ENCODE peak calls at places on chromosome 18, in four cellular contexts. T is right atrium auricular region; V is fibroblast of lung; D is CD8-positive, alpha-beta T cell. N is an unnamed sample.

GRCh38 chr18:56702946-56703345 is 51.8 kb downstream of the WDR7 start:
- DNase-seq in D (no peak), V (peak; percentile 36), T (no peak), N (no peak)

GRCh38 chr18:23053756-23054457 is 81.4 kb upstream of the CABLES1 start:
- DNase-seq in V (peak; percentile 76), D (no peak), T (no peak), N (no peak)

GRCh38 chr18:39840406-39840805 is 2114.6 kb upstream of the PIK3C3 start:
- DNase-seq in V (peak; percentile 47), T (no peak), D (no peak), N (no peak)

GRCh38 chr18:28176933-28177827 is at the start of gene CDH2:
- DNase-seq in V (peak; percentile 94), D (no peak), T (peak; percentile 72), N (no peak)

GRCh38 chr18:70293166-70293565 is 4.3 kb downstream of the SOCS6 start:
- DNase-seq in V (no peak), T (no peak), D (no peak), N (no peak)

GRCh38 chr18:55988537-55988936 is 400.5 kb upstream of the TCF4 start:
- DNase-seq in T (no peak), V (peak; percentile 13), D (no peak), N (no peak)

GRCh38 chr18:13252696-13253410 is 34.3 kb downstream of the LDLRAD4 start:
- DNase-seq in V (no peak), T (no peak), D (peak; percentile 38), N (no peak)

GRCh38 chr18:985301-985700 is 80.6 kb downstream of the ADCYAP1 start:
- DNase-seq in T (no peak), D (no peak), V (no peak), N (no peak)

GRCh38 chr18:66124394-66124793 is 373.6 kb downstream of the CDH7 start:
- DNase-seq in V (no peak), D (no peak), T (no peak), N (no peak)

GRCh38 chr18:5728566-5728965 is 166.8 kb downstream of the TMEM200C start:
- DNase-seq in T (no peak), D (no peak), V (no peak), N (no peak)

GRCh38 chr18:21218862-21219261 is 23.2 kb upstream of the GREB1L start:
- DNase-seq in D (no peak), V (no peak), T (no peak), N (peak; percentile 13)

GRCh38 chr18:54551590-54551989 is 39.5 kb upstream of the DYNAP start:
- DNase-seq in V (no peak), T (no peak), D (no peak), N (no peak)

GRCh38 chr18:32470136-32470712 is 458 bp downstream of the GAREM1 start:
- DNase-seq in V (peak; percentile 51), T (no peak), D (no peak), N (no peak)

GRCh38 chr18:3593381-3593903 is 143.5 kb downstream of the TGIF1 start:
- DNase-seq in V (peak; percentile 95), T (peak; percentile 71), D (no peak), N (no peak)

GRCh38 chr18:23784811-23785245 is 95.6 kb downstream of the LAMA3 start:
- DNase-seq in D (no peak), V (peak; percentile 92), T (no peak), N (no peak)

DNA sequence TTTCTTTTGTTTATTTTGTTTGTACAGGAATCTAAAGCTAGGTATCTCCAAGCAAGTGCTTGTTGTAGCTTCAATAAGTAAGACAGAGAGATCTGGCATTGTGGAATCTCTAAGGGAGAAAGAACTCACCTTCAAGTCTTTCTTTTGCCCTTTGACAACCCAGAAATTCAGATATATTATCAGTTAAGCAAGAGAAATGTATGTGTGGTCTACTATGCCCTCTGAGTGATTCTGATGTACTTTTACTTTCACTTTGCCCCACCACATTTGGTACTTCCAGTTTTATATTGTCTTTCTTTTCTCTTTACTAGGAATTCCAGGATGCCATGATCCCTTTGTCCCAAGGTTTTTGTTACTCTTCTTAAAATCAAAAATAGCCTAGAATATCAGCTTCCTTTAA is 259.6 kb upstream of the PIK3C3 start:
- DNase-seq in T (no peak), D (no peak), V (no peak), N (no peak)
- H3K36me3 ChIP-seq in T (no peaks in the 10 kb centered on the region), D (no peaks in the 10 kb centered on the region), V (no peaks in the 10 kb centered on the region), N (no peaks in the 10 kb centered on the region)

GRCh38 chr18:50286391-50287027 is 983 bp downstream of the CXXC1 start:
- DNase-seq in T (no peak), D (no peak), V (peak; percentile 43), N (no peak)
- H3K36me3 ChIP-seq in T (peaks cover 30% of the 10 kb centered on the region), D (peaks cover 10% of the 10 kb centered on the region), V (peaks cover 29% of the 10 kb centered on the region), N (peaks cover 34% of the 10 kb centered on the region)

GRCh38 chr18:62558015-62558663 is 35.3 kb downstream of the ZCCHC2 start:
- DNase-seq in T (no peak), V (no peak), D (no peak), N (no peak)
- H3K36me3 ChIP-seq in T (peaks cover 53% of the 10 kb centered on the region), V (no peaks in the 10 kb centered on the region), D (peaks cover 28% of the 10 kb centered on the region), N (peaks cover 51% of the 10 kb centered on the region)

GRCh38 chr18:48784654-48785053 is 166.1 kb downstream of the SMAD7 start:
- DNase-seq in T (no peak), V (no peak), D (no peak), N (no peak)
- H3K36me3 ChIP-seq in T (no peaks in the 10 kb centered on the region), V (peaks cover 5% of the 10 kb centered on the region), D (no peaks in the 10 kb centered on the region), N (no peaks in the 10 kb centered on the region)

GRCh38 chr18:45935591-45936335 is 31.4 kb downstream of the EPG5 start:
- DNase-seq in D (no peak), V (peak; percentile 91), T (no peak), N (no peak)
- H3K36me3 ChIP-seq in D (peaks cover 39% of the 10 kb centered on the region), V (peaks cover 14% of the 10 kb centered on the region), T (peaks cover 55% of the 10 kb centered on the region), N (no peaks in the 10 kb centered on the region)

DNA sequence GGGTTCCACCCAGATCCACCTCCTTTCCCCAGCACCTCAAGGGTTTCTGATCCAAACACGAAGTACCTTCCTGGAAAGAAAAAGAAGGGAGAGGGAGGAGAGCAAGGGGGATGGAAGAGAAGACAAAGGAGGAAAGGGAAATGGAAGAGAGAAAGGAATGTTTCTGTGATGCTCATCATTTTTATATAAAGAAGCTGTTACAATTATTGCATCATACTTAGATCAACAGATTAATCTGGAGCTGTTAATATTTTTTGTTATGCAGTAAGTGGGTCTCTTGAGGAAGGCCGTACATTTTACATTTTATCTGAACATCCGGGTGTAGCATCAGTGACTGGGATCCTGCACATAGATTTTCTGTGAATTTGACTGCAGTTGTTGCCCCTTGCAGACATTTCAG is 60.6 kb upstream of the NEDD4L start:
- DNase-seq in V (no peak), D (no peak), T (no peak), N (no peak)
- H3K36me3 ChIP-seq in V (no peaks in the 10 kb centered on the region), D (no peaks in the 10 kb centered on the region), T (no peaks in the 10 kb centered on the region), N (no peaks in the 10 kb centered on the region)

GRCh38 chr18:80037869-80038630 is 3.8 kb downstream of the RBFA start:
- DNase-seq in V (no peak), D (no peak), T (no peak), N (no peak)

GRCh38 chr18:80040515-80040914 is 6.3 kb downstream of the RBFA start:
- DNase-seq in D (no peak), V (no peak), T (no peak), N (no peak)

GRCh38 chr18:80044072-80044471 is 9.8 kb downstream of the RBFA start:
- DNase-seq in D (no peak), T (no peak), V (no peak), N (no peak)

GRCh38 chr18:80042785-80043184 is 8.6 kb downstream of the RBFA start:
- DNase-seq in V (no peak), D (no peak), T (no peak), N (no peak)

DNA sequence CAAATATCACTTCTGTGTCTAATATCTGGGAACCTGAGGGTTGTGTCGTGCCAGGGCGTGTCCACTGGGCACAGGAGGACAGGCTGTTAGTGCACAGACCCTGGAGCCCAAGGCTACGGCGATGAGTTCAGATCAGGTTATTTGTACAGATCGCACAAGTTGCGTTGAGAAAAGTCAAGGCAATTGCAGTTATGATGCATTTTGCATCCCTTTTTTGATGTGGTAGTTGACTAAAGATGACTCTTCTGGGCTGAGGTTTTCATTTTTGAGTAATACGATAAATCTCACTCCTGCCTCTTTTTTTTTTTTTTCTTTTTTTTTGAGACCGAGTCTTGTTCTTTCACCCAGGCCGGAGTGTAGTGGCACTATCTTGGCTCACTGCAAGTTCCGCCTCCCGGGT is 7.2 kb downstream of the RBFA start:
- DNase-seq in D (no peak), T (no peak), V (no peak), N (no peak)
- H3K36me3 ChIP-seq in D (peaks cover 9% of the 10 kb centered on the region), T (peaks cover 12% of the 10 kb centered on the region), V (peaks cover 13% of the 10 kb centered on the region), N (peaks cover 28% of the 10 kb centered on the region)

GRCh38 chr18:35672897-35673296 is 91.4 kb downstream of the GALNT1 start:
- DNase-seq in T (no peak), V (peak; percentile 8), D (no peak), N (no peak)
- H3K36me3 ChIP-seq in T (no peaks in the 10 kb centered on the region), V (no peaks in the 10 kb centered on the region), D (no peaks in the 10 kb centered on the region), N (peaks cover 5% of the 10 kb centered on the region)